ENCODE peak calls at places on chromosomes 12 and 14, in four cellular contexts. One of them, this sample, is unnamed.
A peak's percentile ranks its signal among the peaks of the same experiment; 100 is the strongest.

GRCh38 chr12:2277492-2278153 is 224.8 kb downstream of the CACNA1C start:
- DNase-seq in IMR-90: no peak
- DNase-seq in mammary epithelial cell: no peak
- DNase-seq in fibroblast of lung: no peak
- DNase-seq in this sample: no peak

GRCh38 chr14:65770681-65771080 is 358.2 kb downstream of the FUT8 start:
- DNase-seq in IMR-90: no peak
- DNase-seq in fibroblast of lung: no peak
- DNase-seq in mammary epithelial cell: no peak
- DNase-seq in this sample: no peak

GRCh38 chr12:120290541-120291312 is 976 bp downstream of the RNU4-2 start:
- DNase-seq in IMR-90: no peak
- DNase-seq in fibroblast of lung: no peak
- DNase-seq in mammary epithelial cell: no peak
- DNase-seq in this sample: peak; percentile 8

GRCh38 chr12:103538397-103538796 is 42.6 kb upstream of the C12orf42 start:
- DNase-seq in fibroblast of lung: no peak
- DNase-seq in IMR-90: no peak
- DNase-seq in mammary epithelial cell: peak; percentile 65
- DNase-seq in this sample: no peak

GRCh38 chr14:21825147-21825743 is 151.6 kb upstream of the OR4E1 start:
- DNase-seq in IMR-90: peak; percentile 4
- DNase-seq in mammary epithelial cell: peak; percentile 25
- DNase-seq in fibroblast of lung: no peak
- DNase-seq in this sample: no peak

GRCh38 chr12:71297930-71298329 is 140.1 kb upstream of the TSPAN8 start:
- DNase-seq in fibroblast of lung: no peak
- DNase-seq in mammary epithelial cell: no peak
- DNase-seq in IMR-90: no peak
- DNase-seq in this sample: no peak

GRCh38 chr14:69002069-69002468 is 23.0 kb upstream of the ACTN1 start:
- DNase-seq in IMR-90: no peak
- DNase-seq in mammary epithelial cell: peak; percentile 17
- DNase-seq in fibroblast of lung: no peak
- DNase-seq in this sample: no peak

GRCh38 chr14:45970589-45970988 is 681.0 kb downstream of the RPL10L start:
- DNase-seq in fibroblast of lung: no peak
- DNase-seq in mammary epithelial cell: no peak
- DNase-seq in IMR-90: no peak
- DNase-seq in this sample: no peak

GRCh38 chr12:75480469-75480949 is at the start of gene GLIPR1:
- DNase-seq in mammary epithelial cell: peak; percentile 95
- DNase-seq in fibroblast of lung: peak; percentile 100
- DNase-seq in IMR-90: peak; percentile 99
- DNase-seq in this sample: peak; percentile 99

GRCh38 chr12:45268672-45269406 is 52.9 kb downstream of the ANO6 start:
- DNase-seq in fibroblast of lung: peak; percentile 82
- DNase-seq in mammary epithelial cell: peak; percentile 88
- DNase-seq in IMR-90: peak; percentile 82
- DNase-seq in this sample: peak; percentile 94

GRCh38 chr14:22547309-22547947 is 41.6 kb downstream of the DAD1 start:
- DNase-seq in fibroblast of lung: no peak
- DNase-seq in mammary epithelial cell: no peak
- DNase-seq in IMR-90: no peak
- DNase-seq in this sample: no peak

GRCh38 chr12:69929531-69929930 is 104.5 kb downstream of the MYRFL start:
- DNase-seq in fibroblast of lung: no peak
- DNase-seq in mammary epithelial cell: peak; percentile 53
- DNase-seq in IMR-90: peak; percentile 6
- DNase-seq in this sample: peak; percentile 56

GRCh38 chr12:48027183-48028002 is 23.1 kb upstream of the COL2A1 start:
- DNase-seq in fibroblast of lung: no peak
- DNase-seq in IMR-90: no peak
- DNase-seq in mammary epithelial cell: no peak
- DNase-seq in this sample: no peak

GRCh38 chr12:53651718-53652117 is 24.2 kb downstream of the ATP5MC2 start:
- DNase-seq in IMR-90: no peak
- DNase-seq in fibroblast of lung: no peak
- DNase-seq in mammary epithelial cell: no peak
- DNase-seq in this sample: peak; percentile 26

GRCh38 chr12:46126050-46126727 is 135.8 kb upstream of the SCAF11 start:
- DNase-seq in fibroblast of lung: no peak
- DNase-seq in IMR-90: no peak
- DNase-seq in mammary epithelial cell: no peak
- DNase-seq in this sample: no peak

GRCh38 chr12:62848418-62848817 is 86.5 kb downstream of the PPM1H start:
- DNase-seq in IMR-90: peak; percentile 85
- DNase-seq in fibroblast of lung: peak; percentile 27
- DNase-seq in mammary epithelial cell: peak; percentile 68
- DNase-seq in this sample: peak; percentile 67

GRCh38 chr12:12088761-12089160 is 18.0 kb downstream of the BCL2L14 start:
- DNase-seq in fibroblast of lung: no peak
- DNase-seq in IMR-90: no peak
- DNase-seq in mammary epithelial cell: no peak
- DNase-seq in this sample: no peak

GRCh38 chr14:60508707-60509437 is at the start of gene SIX6:
- DNase-seq in IMR-90: peak; percentile 24
- DNase-seq in mammary epithelial cell: no peak
- DNase-seq in fibroblast of lung: no peak
- DNase-seq in this sample: peak; percentile 69

GRCh38 chr12:27552886-27553560 is 29.0 kb downstream of the PPFIBP1 start:
- DNase-seq in fibroblast of lung: peak; percentile 28
- DNase-seq in IMR-90: peak; percentile 65
- DNase-seq in mammary epithelial cell: peak; percentile 64
- DNase-seq in this sample: peak; percentile 48

GRCh38 chr12:48125985-48126384 is 6.8 kb downstream of the PFKM start:
- DNase-seq in fibroblast of lung: no peak
- DNase-seq in IMR-90: no peak
- DNase-seq in mammary epithelial cell: no peak
- DNase-seq in this sample: no peak

GRCh38 chr12:76621582-76622024 is 62.0 kb upstream of the OSBPL8 start:
- DNase-seq in mammary epithelial cell: peak; percentile 48
- DNase-seq in fibroblast of lung: peak; percentile 73
- DNase-seq in IMR-90: peak; percentile 72
- DNase-seq in this sample: peak; percentile 50

GRCh38 chr14:99850705-99851104 is 57.5 kb downstream of the EML1 start:
- DNase-seq in IMR-90: peak; percentile 16
- DNase-seq in mammary epithelial cell: no peak
- DNase-seq in fibroblast of lung: peak; percentile 62
- DNase-seq in this sample: no peak

GRCh38 chr14:85590784-85591183 is 60.8 kb downstream of the FLRT2 start:
- DNase-seq in mammary epithelial cell: peak; percentile 60
- DNase-seq in IMR-90: peak; percentile 55
- DNase-seq in fibroblast of lung: no peak
- DNase-seq in this sample: peak; percentile 76

GRCh38 chr12:70606001-70606400 is 31.2 kb downstream of the PTPRB start:
- DNase-seq in IMR-90: peak; percentile 56
- DNase-seq in fibroblast of lung: no peak
- DNase-seq in mammary epithelial cell: peak; percentile 65
- DNase-seq in this sample: peak; percentile 54

GRCh38 chr14:96349286-96350075 is 13.7 kb downstream of the ATG2B start:
- DNase-seq in fibroblast of lung: no peak
- DNase-seq in mammary epithelial cell: peak; percentile 2
- DNase-seq in IMR-90: no peak
- DNase-seq in this sample: no peak

GRCh38 chr12:88202500-88202899 is 60.4 kb downstream of the TMTC3 start:
- DNase-seq in fibroblast of lung: no peak
- DNase-seq in IMR-90: peak; percentile 13
- DNase-seq in mammary epithelial cell: no peak
- DNase-seq in this sample: no peak

GRCh38 chr14:33509927-33510535 is 440.8 kb downstream of the EGLN3 start:
- DNase-seq in IMR-90: no peak
- DNase-seq in fibroblast of lung: peak; percentile 64
- DNase-seq in mammary epithelial cell: peak; percentile 5
- DNase-seq in this sample: peak; percentile 93

GRCh38 chr12:3757261-3757660 is 4.4 kb upstream of the CRACR2A start:
- DNase-seq in mammary epithelial cell: no peak
- DNase-seq in fibroblast of lung: no peak
- DNase-seq in IMR-90: no peak
- DNase-seq in this sample: no peak

GRCh38 chr14:89476515-89476914 is 59.5 kb upstream of the FOXN3 start:
- DNase-seq in mammary epithelial cell: no peak
- DNase-seq in fibroblast of lung: no peak
- DNase-seq in IMR-90: no peak
- DNase-seq in this sample: no peak

GRCh38 chr12:17097674-17098073 is 491.7 kb upstream of the LMO3 start:
- DNase-seq in IMR-90: peak; percentile 3
- DNase-seq in fibroblast of lung: no peak
- DNase-seq in mammary epithelial cell: no peak
- DNase-seq in this sample: no peak

GRCh38 chr12:3958534-3958933 is 85.3 kb upstream of the PARP11 start:
- DNase-seq in mammary epithelial cell: no peak
- DNase-seq in fibroblast of lung: no peak
- DNase-seq in IMR-90: no peak
- DNase-seq in this sample: no peak

GRCh38 chr12:100458191-100458590 is 15.5 kb upstream of the NR1H4 start:
- DNase-seq in fibroblast of lung: no peak
- DNase-seq in IMR-90: no peak
- DNase-seq in mammary epithelial cell: no peak
- DNase-seq in this sample: no peak

GRCh38 chr12:28023156-28023887 is 50.8 kb upstream of the PTHLH start:
- DNase-seq in fibroblast of lung: peak; percentile 87
- DNase-seq in IMR-90: peak; percentile 95
- DNase-seq in mammary epithelial cell: peak; percentile 97
- DNase-seq in this sample: peak; percentile 95

GRCh38 chr12:53070901-53071492 is 8.2 kb downstream of the SPRYD3 start:
- DNase-seq in mammary epithelial cell: no peak
- DNase-seq in IMR-90: no peak
- DNase-seq in fibroblast of lung: no peak
- DNase-seq in this sample: no peak

GRCh38 chr14:50059773-50060629 is 56.4 kb downstream of the VCPKMT start:
- DNase-seq in IMR-90: no peak
- DNase-seq in fibroblast of lung: no peak
- DNase-seq in mammary epithelial cell: no peak
- DNase-seq in this sample: no peak

DNA sequence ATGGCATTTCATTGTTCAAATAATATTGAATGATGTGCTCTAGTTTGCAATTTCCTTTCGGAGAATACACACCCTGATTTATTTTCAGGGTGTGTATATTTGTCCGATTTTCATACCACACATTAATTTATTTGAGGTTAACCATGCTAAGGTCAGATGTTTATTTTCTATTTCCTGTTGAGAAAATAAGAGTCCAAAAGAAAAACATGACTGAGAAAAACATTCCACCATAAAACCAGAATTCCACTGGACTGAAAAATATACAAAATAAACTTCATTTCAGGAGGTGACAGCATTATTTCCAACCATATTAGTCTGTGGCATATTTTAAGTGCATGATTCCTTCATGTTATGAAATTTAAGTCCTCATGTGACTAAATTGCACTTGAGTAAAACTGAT is 64.2 kb upstream of the OVCH1 start:
- DNase-seq in IMR-90: no peak
- DNase-seq in mammary epithelial cell: no peak
- DNase-seq in fibroblast of lung: peak; percentile 64
- DNase-seq in this sample: peak; percentile 18
- H2AFZ ChIP-seq in IMR-90: no peak overlapping the region
- H2AFZ ChIP-seq in mammary epithelial cell: no peak overlapping the region
- H2AFZ ChIP-seq in fibroblast of lung: no peak overlapping the region
- H2AFZ ChIP-seq in this sample: no peak overlapping the region

GRCh38 chr12:5071496-5071895 is 27.8 kb downstream of the KCNA5 start:
- DNase-seq in fibroblast of lung: no peak
- DNase-seq in IMR-90: no peak
- DNase-seq in mammary epithelial cell: no peak
- DNase-seq in this sample: no peak
- H2AFZ ChIP-seq in fibroblast of lung: no peak overlapping the region
- H2AFZ ChIP-seq in IMR-90: no peak overlapping the region
- H2AFZ ChIP-seq in mammary epithelial cell: no peak overlapping the region
- H2AFZ ChIP-seq in this sample: no peak overlapping the region

GRCh38 chr12:41049033-41049432 is 139.1 kb upstream of the PDZRN4 start:
- DNase-seq in mammary epithelial cell: no peak
- DNase-seq in IMR-90: no peak
- DNase-seq in fibroblast of lung: no peak
- DNase-seq in this sample: no peak

GRCh38 chr12:41045509-41045908 is 142.6 kb upstream of the PDZRN4 start:
- DNase-seq in mammary epithelial cell: no peak
- DNase-seq in IMR-90: no peak
- DNase-seq in fibroblast of lung: no peak
- DNase-seq in this sample: no peak
- H2AFZ ChIP-seq in mammary epithelial cell: no peak overlapping the region
- H2AFZ ChIP-seq in IMR-90: no peak overlapping the region
- H2AFZ ChIP-seq in fibroblast of lung: no peak overlapping the region
- H2AFZ ChIP-seq in this sample: no peak overlapping the region

GRCh38 chr12:132761032-132761910 is at the start of gene ANKLE2:
- DNase-seq in fibroblast of lung: peak; percentile 62
- DNase-seq in IMR-90: peak; percentile 59
- DNase-seq in mammary epithelial cell: peak; percentile 61
- DNase-seq in this sample: peak; percentile 74
- H2AFZ ChIP-seq in fibroblast of lung: peak within 1 kb of the TSS; percentile 67
- H2AFZ ChIP-seq in IMR-90: peak within 1 kb of the TSS; percentile 98
- H2AFZ ChIP-seq in mammary epithelial cell: peak within 1 kb of the TSS; percentile 95
- H2AFZ ChIP-seq in this sample: peak within 1 kb of the TSS; percentile 59